ENCODE peak calls at places on chromosomes 11 and 22, in five cellular contexts. C is MM.1S, G is heart right ventricle, V is GM23338, N is brain microvascular endothelial cell. R is an unnamed sample. For H3K27me3, the result is how much of the 10 kb centered on the place peaks cover.

GRCh38 chr22:35150163-35151107 is 84.5 kb downstream of the ISX start:
- DNase-seq in V (peak), C (peak), G (peak), N (peak), R (peak)

GRCh38 chr22:36331306-36331911 is 56.4 kb downstream of the MYH9 start:
- DNase-seq in N (peak), C (peak), G (peak), V (peak), R (peak)

GRCh38 chr22:20094158-20094807 is 14.2 kb downstream of the DGCR8 start:
- DNase-seq in V (no peak), N (no peak), G (no peak), C (no peak), R (no peak)

GRCh38 chr11:3154001-3154599 is 11.0 kb downstream of the OSBPL5 start:
- DNase-seq in V (no peak), C (no peak), G (peak), N (peak), R (peak)

GRCh38 chr11:47052165-47052564 is 115.6 kb downstream of the CSTPP1 start:
- DNase-seq in V (no peak), G (no peak), N (no peak), C (no peak), R (no peak)

GRCh38 chr11:7967826-7968225 is 2.6 kb upstream of the NLRP10 start:
- DNase-seq in V (no peak), C (no peak), N (no peak), G (no peak), R (no peak)

GRCh38 chr11:117097567-117098268 is 510 bp downstream of the SIK3 start:
- DNase-seq in G (peak), N (no peak), C (peak), V (peak), R (peak)

GRCh38 chr11:129639300-129639699 is 176.3 kb upstream of the TMEM45B start:
- DNase-seq in C (no peak), N (peak), V (no peak), G (no peak), R (no peak)

GRCh38 chr11:43789700-43790443 is 90.8 kb upstream of the ALKBH3 start:
- DNase-seq in V (no peak), G (no peak), N (peak), C (no peak), R (peak)

GRCh38 chr22:40345801-40346177 is 511 bp upstream of the ADSL start:
- DNase-seq in C (peak), N (no peak), G (peak), V (no peak), R (peak)

GRCh38 chr11:124150684-124151083 is 32.5 kb upstream of the OR10D3 start:
- DNase-seq in G (no peak), V (no peak), N (no peak), C (no peak), R (no peak)

GRCh38 chr11:16611395-16612233 is 126.8 kb upstream of the C11orf58 start:
- DNase-seq in N (no peak), C (no peak), V (peak), G (no peak), R (peak)

GRCh38 chr11:12007769-12008737 is at the start of gene DKK3:
- DNase-seq in C (no peak), N (no peak), V (peak), G (peak), R (no peak)

GRCh38 chr11:70551323-70552166 is 153.2 kb downstream of the CTTN start:
- DNase-seq in C (no peak), V (no peak), G (no peak), N (no peak), R (no peak)

GRCh38 chr11:57649826-57650738 is at the start of gene YPEL4:
- DNase-seq in N (peak), V (peak), G (peak), C (no peak), R (peak)

GRCh38 chr11:62128835-62129234 is 5.0 kb downstream of the INCENP start:
- DNase-seq in C (no peak), G (no peak), N (no peak), V (no peak), R (no peak)

GRCh38 chr11:43908191-43908590 is 27.6 kb downstream of the ALKBH3 start:
- DNase-seq in C (no peak), G (no peak), V (no peak), N (no peak), R (no peak)

GRCh38 chr11:67352546-67353316 is 615 bp downstream of the POLD4 start:
- DNase-seq in N (no peak), V (peak), C (peak), G (peak), R (no peak)

GRCh38 chr11:129117595-129118350 is 74.4 kb downstream of the ARHGAP32 start:
- DNase-seq in C (peak), N (peak), G (no peak), V (peak), R (peak)

GRCh38 chr22:33210129-33210784 is 152.1 kb upstream of the SYN3 start:
- DNase-seq in N (peak), V (peak), C (peak), G (no peak), R (peak)

GRCh38 chr11:128496249-128496648 is 91.1 kb downstream of the ETS1 start:
- DNase-seq in N (no peak), G (no peak), V (no peak), C (no peak), R (no peak)

GRCh38 chr11:88246680-88247079 is 71.4 kb upstream of the RAB38 start:
- DNase-seq in G (no peak), N (peak), C (no peak), V (no peak), R (peak)

GRCh38 chr11:88250566-88251080 is 75.4 kb upstream of the RAB38 start:
- DNase-seq in C (no peak), V (no peak), N (no peak), G (no peak), R (no peak)

DNA sequence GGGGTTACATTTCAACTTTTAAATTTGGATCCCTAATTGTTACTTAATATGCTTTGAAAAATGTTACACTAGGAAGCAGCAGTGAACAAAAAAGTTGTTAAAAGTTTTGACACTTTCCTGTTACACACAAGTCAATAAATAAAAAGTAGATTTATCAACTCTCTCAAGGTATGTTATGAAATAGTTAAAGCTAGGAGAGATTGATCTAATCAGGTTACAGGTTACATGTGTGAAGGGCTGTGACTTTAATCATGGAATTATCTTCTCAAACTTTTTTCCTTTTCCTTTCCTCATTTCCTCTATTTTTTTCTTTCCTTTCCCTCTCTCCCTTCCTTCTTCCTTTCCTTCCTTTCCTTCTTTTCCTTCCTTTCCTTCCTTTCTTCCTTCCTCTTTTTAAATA is 77.0 kb upstream of the RAB38 start:
- DNase-seq in V (no peak), G (no peak), N (no peak), C (no peak), R (no peak)
- TF ChIP-seq CTCF in V (no peak), G (no peak), N (no peak), C (no peak), R (no peak)

DNA sequence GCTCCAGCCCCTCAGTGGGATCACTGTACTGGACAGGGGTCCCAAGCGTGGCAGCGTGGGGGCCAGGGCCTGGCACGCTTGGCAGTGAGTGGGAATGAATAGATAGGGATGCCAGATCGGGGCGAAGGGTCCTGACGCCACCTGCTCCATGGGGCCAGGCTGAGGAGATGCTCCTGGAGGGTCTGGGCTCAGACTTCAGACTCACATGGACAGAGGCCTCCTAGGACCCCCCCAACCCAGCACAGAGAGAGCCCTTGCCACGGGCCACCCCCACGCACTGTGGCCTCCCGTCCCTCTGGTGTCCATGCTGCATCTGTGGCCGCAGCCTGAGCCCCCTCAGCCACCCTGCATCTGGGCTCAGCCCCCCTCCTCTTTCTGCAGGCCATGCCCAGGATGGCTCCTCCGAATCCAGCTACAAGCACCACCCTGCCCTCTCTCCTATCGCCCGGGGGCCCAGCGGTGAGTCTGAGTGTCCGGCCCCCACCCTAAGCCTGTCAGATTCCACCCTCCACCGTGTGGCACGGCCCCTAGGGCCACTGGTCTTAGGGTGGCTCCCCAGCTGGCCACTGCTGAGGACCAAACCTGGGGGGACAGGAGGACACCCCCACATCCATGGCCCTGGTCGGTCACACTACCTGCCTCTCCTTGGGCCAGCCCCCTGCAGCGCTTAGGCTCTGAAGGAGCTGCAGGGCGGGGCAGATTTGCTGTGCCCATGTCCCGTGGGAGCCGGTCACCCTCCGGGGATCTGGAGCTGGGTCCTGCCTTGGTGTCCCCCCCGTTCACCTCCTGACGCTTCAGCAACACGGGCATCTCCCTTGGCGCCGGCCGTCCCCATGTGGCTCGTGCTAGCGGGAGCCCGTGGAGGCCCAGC is 2.7 kb downstream of the MUC5AC start:
- DNase-seq in C (no peak), V (no peak), N (no peak), G (peak), R (no peak)
- H3K27me3 ChIP-seq in C (half or more), V (under half), N (under half), G (under half), R (under half)

GRCh38 chr11:31649129-31649528 is 139.6 kb downstream of the ELP4 start:
- DNase-seq in N (no peak), G (no peak), C (no peak), V (no peak), R (no peak)
- H3K4me3 ChIP-seq in N (no peak), G (no peak), C (no peak), V (no peak), R (no peak)

DNA sequence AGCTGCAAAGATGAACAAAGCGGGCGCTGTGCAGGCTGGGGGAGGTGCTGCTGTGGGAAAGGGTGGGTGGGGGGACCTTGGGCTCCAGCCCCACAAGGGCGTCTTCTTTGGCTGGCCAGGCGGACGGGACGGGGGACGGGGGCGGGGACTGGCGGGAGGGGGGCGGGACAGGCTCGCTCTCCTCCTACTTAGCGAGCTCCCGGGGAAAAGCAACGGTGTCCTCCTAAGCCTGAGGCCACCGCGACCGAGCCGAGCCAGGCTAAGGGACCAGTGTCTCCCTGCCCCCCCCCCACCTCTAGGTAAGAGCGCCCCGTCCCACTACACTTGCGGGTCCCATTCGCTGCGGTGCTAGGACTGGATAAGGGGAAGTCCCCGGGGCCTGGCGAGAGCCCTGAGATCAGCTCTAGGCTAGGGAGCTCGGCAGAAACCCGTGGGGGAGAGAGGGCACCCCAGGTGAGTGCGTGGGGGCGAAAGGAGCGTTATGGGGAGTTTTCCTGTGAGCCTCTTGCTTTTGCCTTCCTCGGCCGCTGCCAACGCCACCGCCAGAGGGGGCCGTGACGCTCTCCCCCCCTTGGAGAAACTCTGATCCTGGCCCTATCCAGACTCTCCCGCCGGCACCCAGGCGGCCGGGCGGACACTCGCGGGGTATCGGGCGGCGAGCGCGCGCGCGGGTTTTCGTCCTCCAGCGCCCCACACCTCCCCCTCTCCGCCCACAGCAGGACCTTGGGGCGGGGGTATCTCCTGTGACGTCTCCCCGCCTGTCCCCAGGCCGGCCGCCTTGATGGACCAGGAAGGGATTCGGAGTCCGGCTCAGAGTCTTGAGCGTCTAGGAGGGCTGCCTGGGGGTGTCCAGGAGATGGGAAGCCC is at the start of gene PHLDB1:
- DNase-seq in N (peak), V (peak), C (no peak), G (peak), R (peak)
- TF ChIP-seq CTCF in N (peak), V (peak), C (peak), G (peak), R (peak)

DNA sequence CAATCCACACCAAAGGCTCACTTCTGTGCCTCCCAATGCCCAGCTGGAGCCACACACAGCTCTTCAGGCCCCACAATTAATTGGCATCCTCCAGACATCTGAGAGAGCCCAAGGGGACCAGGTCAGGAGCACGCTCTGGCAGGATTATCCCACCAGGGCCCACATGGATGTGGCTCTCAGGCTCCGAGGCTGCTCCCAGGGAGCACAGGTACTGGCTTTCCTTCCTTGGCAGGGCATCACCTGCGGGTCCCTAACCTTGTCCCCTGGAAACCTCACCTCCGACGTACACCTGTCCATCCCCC is 54.3 kb downstream of the CD6 start:
- DNase-seq in V (no peak), N (no peak), C (no peak), G (no peak), R (no peak)
- H3K27me3 ChIP-seq in V (under half), N (under half), C (under half), G (under half), R (under half)

GRCh38 chr22:23718371-23719165 is 27.8 kb downstream of the RGL4 start:
- DNase-seq in V (no peak), C (no peak), N (no peak), G (no peak), R (no peak)

GRCh38 chr22:23713696-23714595 is 23.1 kb downstream of the RGL4 start:
- DNase-seq in C (no peak), G (no peak), N (no peak), V (no peak), R (no peak)

GRCh38 chr22:23716811-23717801 is 26.3 kb downstream of the RGL4 start:
- DNase-seq in C (peak), V (peak), G (peak), N (peak), R (peak)

GRCh38 chr22:23714596-23715588 is 24.1 kb downstream of the RGL4 start:
- DNase-seq in N (no peak), C (no peak), G (no peak), V (no peak), R (no peak)

DNA sequence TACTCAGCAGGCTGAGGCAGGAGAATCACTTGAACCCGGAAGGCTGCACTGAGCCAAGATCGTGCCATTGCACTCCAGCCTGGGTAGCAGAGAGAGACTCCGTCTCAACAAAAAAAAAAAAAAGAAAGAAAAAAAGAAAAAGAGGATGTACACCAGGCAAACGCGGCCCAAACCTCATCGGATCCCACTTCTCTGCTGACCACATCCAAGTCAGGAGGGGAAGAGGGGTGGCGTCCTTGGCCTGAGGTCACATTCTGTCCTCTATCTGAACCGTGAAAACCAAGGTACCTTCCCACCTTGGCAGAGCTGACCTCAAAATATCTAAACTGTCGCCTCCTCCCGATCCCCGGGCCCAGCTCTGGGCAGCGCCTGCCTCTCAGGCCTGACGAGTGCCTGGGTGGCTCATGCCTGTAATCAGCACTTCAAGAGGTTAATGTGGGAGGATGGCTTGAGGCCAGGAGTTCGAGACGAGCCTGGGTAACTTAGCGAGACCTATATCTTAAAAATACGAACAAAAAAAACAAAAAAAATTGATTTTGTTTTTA is 25.1 kb downstream of the RGL4 start:
- DNase-seq in V (no peak), N (no peak), C (no peak), G (no peak), R (peak)
- H3K4me3 ChIP-seq in V (peak), N (no peak), C (peak), G (peak), R (peak)

DNA sequence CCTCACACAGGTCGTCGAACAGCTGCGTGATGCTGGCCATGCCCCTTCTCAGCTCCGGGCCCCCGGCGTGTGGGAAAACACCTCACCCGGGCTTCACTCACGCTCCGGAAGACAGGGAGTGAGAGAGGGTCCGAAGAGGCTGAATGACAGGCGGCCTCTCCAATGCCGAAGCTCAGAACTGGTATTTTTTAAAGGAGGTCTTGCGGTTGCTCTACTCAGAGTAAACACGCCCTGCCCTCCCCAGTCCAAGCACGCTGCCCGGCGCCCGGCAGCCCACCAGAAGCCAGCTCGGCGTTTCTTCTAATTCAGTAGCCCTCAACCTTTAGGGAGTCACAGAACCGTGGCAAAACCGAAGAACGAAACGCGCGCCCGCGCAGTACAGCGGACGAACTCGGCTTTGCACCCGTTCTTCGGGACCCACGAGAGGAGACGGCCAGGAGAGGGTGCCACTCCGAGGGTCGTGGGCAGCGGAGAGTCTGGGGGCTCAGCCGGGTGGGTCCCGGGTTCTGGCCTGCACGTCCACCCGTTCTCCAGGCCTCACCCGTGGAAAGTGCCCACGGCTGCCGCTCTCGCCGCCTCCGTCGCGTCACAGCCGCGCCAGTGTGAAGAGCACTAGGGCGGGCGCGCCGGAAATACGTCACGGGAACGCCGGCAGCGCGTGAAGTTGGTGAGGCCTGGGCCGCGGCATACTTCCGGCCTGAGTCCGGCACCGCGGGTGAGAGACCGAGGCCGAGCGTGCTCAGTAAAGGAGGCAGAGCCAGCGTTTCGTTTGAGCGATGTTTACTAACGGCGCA is at the start of gene TUBGCP6:
- DNase-seq in G (peak), V (peak), C (peak), N (peak), R (peak)
- TF ChIP-seq CTCF in G (peak), V (no peak), C (peak), N (peak), R (peak)

GRCh38 chr11:65554842-65555395 is 3.2 kb downstream of the LTBP3 start:
- DNase-seq in N (no peak), C (no peak), G (no peak), V (no peak), R (no peak)
- H3K27me3 ChIP-seq in N (under half), C (under half), G (under half), V (half or more), R (under half)

DNA sequence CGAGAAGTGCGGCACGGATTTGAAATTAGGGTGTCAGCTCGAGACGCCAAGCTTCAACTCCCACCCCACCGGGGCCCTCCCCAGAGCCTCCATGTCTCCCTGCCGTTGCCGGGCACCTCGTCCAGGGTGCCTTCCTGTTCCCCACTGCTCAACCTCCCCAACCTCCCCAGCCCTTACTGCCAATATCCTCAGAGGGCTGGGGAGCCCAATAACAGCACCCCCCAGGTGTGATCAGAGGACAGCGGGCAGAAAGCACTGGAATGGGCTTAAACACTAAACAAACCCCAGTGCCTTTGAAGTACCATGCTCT is 1336.4 kb downstream of the TBC1D22A start:
- DNase-seq in G (no peak), V (no peak), C (peak), N (no peak), R (no peak)
- H3K4me3 ChIP-seq in G (no peak), V (no peak), C (peak), N (no peak), R (no peak)

DNA sequence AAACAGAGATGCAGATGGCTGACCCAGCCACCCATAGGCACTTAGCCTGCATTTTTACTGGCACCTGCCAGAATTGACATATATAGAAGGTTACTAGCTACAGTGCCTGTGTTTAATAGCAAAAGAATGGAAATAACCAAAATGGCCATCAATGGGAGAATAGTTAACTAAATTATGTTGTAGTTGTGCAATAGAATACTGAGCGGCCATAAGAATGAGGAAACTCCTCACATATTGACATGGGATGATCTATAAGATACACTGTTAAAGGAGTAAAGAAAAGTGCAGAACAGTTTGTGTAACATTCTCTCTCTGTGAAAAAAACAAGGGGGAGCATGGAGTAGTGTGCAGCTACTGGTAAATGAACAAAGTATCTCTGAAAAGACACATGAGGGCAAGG is 21.5 kb downstream of the ARAP1 start:
- DNase-seq in G (no peak), N (no peak), V (no peak), C (no peak), R (no peak)
- TF ChIP-seq CTCF in G (no peak), N (no peak), V (no peak), C (no peak), R (no peak)

R was measured in cardiac muscle cell.